ENCODE peak calls at places on chromosomes 1 and 21, in four cellular contexts. K is tibial nerve, Y is GM12865, R is WTC11. G is an unnamed sample.
A peak's percentile ranks its signal among the peaks of the same experiment; 100 is the strongest.

GRCh38 chr1:156103521-156103947 is 11.0 kb upstream of the LMNA start:
- DNase-seq in R (no peak), K (no peak), Y (no peak), G (peak; percentile 52)

GRCh38 chr1:147771216-147772125 is 11.1 kb upstream of the GJA5 start:
- DNase-seq in K (no peak), Y (no peak), R (no peak), G (no peak)

GRCh38 chr1:87803395-87803794 is 474.7 kb downstream of the LMO4 start:
- DNase-seq in Y (no peak), R (no peak), K (no peak), G (no peak)

GRCh38 chr1:172408958-172409357 is 11.5 kb upstream of the C1orf105 start:
- DNase-seq in Y (no peak), K (no peak), R (no peak), G (no peak)

GRCh38 chr1:184152502-184152901 is 101.0 kb downstream of the TSEN15 start:
- DNase-seq in Y (no peak), R (no peak), K (no peak), G (no peak)

GRCh38 chr1:22121421-22121911 is 21.4 kb downstream of the WNT4 start:
- DNase-seq in K (no peak), Y (no peak), R (no peak), G (no peak)

GRCh38 chr21:33414926-33415325 is 11.7 kb downstream of the IFNGR2 start:
- DNase-seq in Y (no peak), R (no peak), K (no peak), G (no peak)

GRCh38 chr21:37696936-37697335 is 219.3 kb downstream of the KCNJ6 start:
- DNase-seq in K (no peak), Y (no peak), R (no peak), G (no peak)

GRCh38 chr1:145885738-145886287 is at the start of gene ANKRD35:
- DNase-seq in R (peak; percentile 93), K (peak; percentile 74), Y (peak; percentile 72), G (peak; percentile 49)

GRCh38 chr1:153611024-153611352 is 1.9 kb downstream of the S100A16 start:
- DNase-seq in R (no peak), Y (no peak), K (no peak), G (no peak)

GRCh38 chr1:67685558-67686271 is 714 bp downstream of the GADD45A start:
- DNase-seq in Y (peak; percentile 59), R (peak; percentile 58), K (peak; percentile 19), G (no peak)

GRCh38 chr1:87806377-87807094 is 477.9 kb downstream of the LMO4 start:
- DNase-seq in R (no peak), Y (no peak), K (no peak), G (no peak)

GRCh38 chr1:39130297-39130696 is 74.2 kb upstream of the MACF1 start:
- DNase-seq in Y (no peak), R (no peak), K (no peak), G (no peak)

GRCh38 chr1:247681288-247681897 is 1.9 kb upstream of the OR13G1 start:
- DNase-seq in Y (peak; percentile 60), R (peak; percentile 73), K (no peak), G (no peak)

GRCh38 chr1:35345439-35345981 is 77.0 kb downstream of the ZMYM4 start:
- DNase-seq in K (no peak), Y (no peak), R (peak; percentile 37), G (no peak)
- TF ChIP-seq CTCF in K (no peak), Y (no peak), R (no peak), G (no peak)

DNA sequence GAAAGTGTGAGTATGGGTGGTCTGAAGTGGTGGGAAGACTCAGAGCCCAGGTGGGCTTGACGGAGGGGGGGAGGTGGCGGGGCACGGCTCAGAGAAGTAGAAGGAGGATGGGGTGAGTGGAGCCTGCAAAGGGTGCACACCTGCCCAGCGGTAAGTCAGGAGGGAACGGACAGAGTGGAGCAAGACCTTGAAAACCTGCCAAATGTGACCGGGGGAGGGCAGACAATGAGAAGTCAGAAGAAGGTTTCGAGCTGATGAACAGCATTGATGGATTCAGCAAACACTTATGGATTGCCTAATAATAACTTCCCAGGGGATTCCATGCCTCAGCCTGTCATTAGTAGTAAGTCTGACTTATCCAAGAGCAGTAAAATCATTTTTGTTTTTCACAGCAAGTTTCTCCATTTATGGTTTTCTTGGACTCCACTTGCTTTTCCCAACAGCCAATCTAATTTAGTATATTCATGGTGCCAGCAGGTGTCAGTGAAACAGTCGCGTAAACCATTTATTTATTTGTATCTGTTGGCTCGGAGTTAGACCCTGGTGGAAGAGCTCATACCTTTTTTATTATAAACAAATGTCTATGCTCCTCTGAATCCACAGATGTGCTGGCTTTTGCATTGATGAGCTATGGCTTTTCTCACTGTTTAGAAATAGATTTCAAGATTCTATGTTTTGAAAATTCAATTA is 279.1 kb downstream of the PCP4 start:
- DNase-seq in R (no peak), K (no peak), Y (no peak), G (no peak)
- TF ChIP-seq CTCF in R (no peak), K (no peak), Y (no peak), G (no peak)

GRCh38 chr1:220990417-220991337 is 111.4 kb downstream of the HLX start:
- DNase-seq in K (no peak), Y (no peak), R (no peak), G (no peak)
- TF ChIP-seq CTCF in K (no peak), Y (no peak), R (no peak), G (no peak)

GRCh38 chr1:2546515-2547209 is 9.5 kb upstream of the TNFRSF14 start:
- DNase-seq in R (peak; percentile 83), K (peak; percentile 68), Y (peak; percentile 95), G (no peak)
- TF ChIP-seq CTCF in R (no peak), K (peak; percentile 36), Y (no peak), G (no peak)

DNA sequence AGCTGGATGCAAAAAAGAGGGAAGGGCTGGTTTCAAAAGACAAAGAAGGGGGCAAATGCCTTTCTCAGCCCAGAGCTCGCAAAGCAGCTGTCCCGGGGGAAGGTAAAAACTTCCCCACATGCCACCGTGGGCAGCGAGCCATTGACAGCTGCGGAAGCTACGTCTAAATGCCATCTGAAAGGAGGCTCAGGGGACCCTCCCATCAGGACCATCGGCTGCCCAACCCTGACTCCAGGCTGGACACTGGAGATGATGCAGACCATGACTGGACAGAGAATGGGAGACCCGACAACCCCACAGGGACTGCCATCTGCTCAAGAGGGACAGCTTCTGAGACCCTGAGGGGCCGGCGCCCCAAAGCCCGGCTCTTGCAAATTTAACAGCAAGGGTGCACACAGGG is 92.2 kb downstream of the STUM start:
- DNase-seq in R (no peak), K (no peak), Y (no peak), G (no peak)
- TF ChIP-seq CTCF in R (no peak), K (no peak), Y (no peak), G (no peak)

GRCh38 chr1:51058863-51059262 is 43.2 kb upstream of the C1orf185 start:
- DNase-seq in R (peak; percentile 30), Y (peak; percentile 76), K (no peak), G (no peak)
- TF ChIP-seq CTCF in R (no peak), Y (peak; percentile 80), K (no peak), G (no peak)

DNA sequence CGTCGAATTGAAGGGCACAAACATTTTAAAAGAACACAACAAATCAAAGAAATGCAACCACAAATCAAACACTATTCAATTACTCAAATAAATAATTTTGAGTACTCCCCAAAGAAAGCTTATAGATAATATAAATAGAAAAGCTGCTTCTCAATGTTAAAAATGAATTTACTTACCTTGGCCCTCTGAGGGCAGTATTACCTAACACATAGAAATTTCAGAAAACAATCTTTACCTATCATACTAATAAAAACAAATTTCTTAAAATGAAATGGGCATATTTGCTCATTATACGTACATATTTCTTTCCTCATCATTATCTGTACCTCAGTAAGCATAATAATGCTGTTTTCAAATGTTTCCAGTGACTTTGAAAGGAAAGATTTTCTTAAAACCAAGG is 141.8 kb downstream of the AKT3 start:
- DNase-seq in R (no peak), K (no peak), Y (peak; percentile 12), G (no peak)
- TF ChIP-seq CTCF in R (no peak), K (peak; percentile 15), Y (peak; percentile 12), G (no peak)

GRCh38 chr1:200262326-200262965 is 147.4 kb downstream of the ZNF281 start:
- DNase-seq in K (no peak), Y (peak; percentile 86), R (no peak), G (no peak)

GRCh38 chr1:200260587-200261335 is 149.1 kb downstream of the ZNF281 start:
- DNase-seq in Y (no peak), K (no peak), R (no peak), G (no peak)

GRCh38 chr1:200263203-200263602 is 146.6 kb downstream of the ZNF281 start:
- DNase-seq in Y (no peak), K (no peak), R (no peak), G (no peak)

GRCh38 chr1:200257235-200257634 is 152.6 kb downstream of the ZNF281 start:
- DNase-seq in Y (no peak), K (no peak), R (no peak), G (no peak)

GRCh38 chr1:200258447-200259375 is 151.1 kb downstream of the ZNF281 start:
- DNase-seq in R (no peak), Y (peak; percentile 60), K (no peak), G (no peak)
- TF ChIP-seq CTCF in R (peak; percentile 52), Y (peak; percentile 57), K (no peak), G (no peak)

G was measured in omental fat pad.